ENCODE peak calls at places on chromosome 1, in four cellular contexts. One of them, this sample, is unnamed.

GRCh38 chr1:227315500-227316346 is 2.6 kb downstream of the CDC42BPA start:
- DNase-seq in cardiac muscle cell: peak
- DNase-seq in GM23248: peak
- DNase-seq in cerebellar cortex: peak
- DNase-seq in this sample: no peak

GRCh38 chr1:150561830-150562367 is 12.7 kb downstream of the ADAMTSL4 start:
- DNase-seq in cardiac muscle cell: peak
- DNase-seq in GM23248: peak
- DNase-seq in cerebellar cortex: peak
- DNase-seq in this sample: peak

GRCh38 chr1:53128401-53128800 is 14.0 kb downstream of the SLC1A7 start:
- DNase-seq in cardiac muscle cell: no peak
- DNase-seq in GM23248: no peak
- DNase-seq in cerebellar cortex: no peak
- DNase-seq in this sample: no peak

GRCh38 chr1:94776474-94776873 is 43.7 kb upstream of the SLC44A3 start:
- DNase-seq in cardiac muscle cell: no peak
- DNase-seq in GM23248: no peak
- DNase-seq in cerebellar cortex: no peak
- DNase-seq in this sample: no peak

GRCh38 chr1:223256034-223256433 is 107.9 kb downstream of the SUSD4 start:
- DNase-seq in cardiac muscle cell: no peak
- DNase-seq in GM23248: no peak
- DNase-seq in cerebellar cortex: no peak
- DNase-seq in this sample: no peak

GRCh38 chr1:45615885-45616284 is 8.0 kb downstream of the CCDC17 start:
- DNase-seq in cardiac muscle cell: no peak
- DNase-seq in GM23248: no peak
- DNase-seq in cerebellar cortex: no peak
- DNase-seq in this sample: no peak

GRCh38 chr1:60848583-60849188 is 233.7 kb upstream of the NFIA start:
- DNase-seq in cardiac muscle cell: peak
- DNase-seq in GM23248: peak
- DNase-seq in cerebellar cortex: no peak
- DNase-seq in this sample: no peak

GRCh38 chr1:29156543-29157268 is 25.0 kb downstream of the SRSF4 start:
- DNase-seq in cardiac muscle cell: peak
- DNase-seq in GM23248: no peak
- DNase-seq in cerebellar cortex: no peak
- DNase-seq in this sample: no peak

GRCh38 chr1:112264010-112264409 is 132.0 kb upstream of the CTTNBP2NL start:
- DNase-seq in cardiac muscle cell: peak
- DNase-seq in GM23248: no peak
- DNase-seq in cerebellar cortex: no peak
- DNase-seq in this sample: no peak

GRCh38 chr1:212512731-212513559 is 80.2 kb downstream of the NENF start:
- DNase-seq in cardiac muscle cell: no peak
- DNase-seq in GM23248: peak
- DNase-seq in cerebellar cortex: peak
- DNase-seq in this sample: no peak

GRCh38 chr1:28045777-28046176 is 42.6 kb downstream of the EYA3 start:
- DNase-seq in cardiac muscle cell: no peak
- DNase-seq in GM23248: peak
- DNase-seq in cerebellar cortex: no peak
- DNase-seq in this sample: no peak

GRCh38 chr1:11484321-11484655 is 5.3 kb downstream of the DISP3 start:
- DNase-seq in cardiac muscle cell: no peak
- DNase-seq in GM23248: no peak
- DNase-seq in cerebellar cortex: peak
- DNase-seq in this sample: no peak

GRCh38 chr1:153922076-153922837 is 515 bp downstream of the GATAD2B start:
- DNase-seq in cardiac muscle cell: no peak
- DNase-seq in GM23248: peak
- DNase-seq in cerebellar cortex: no peak
- DNase-seq in this sample: peak

GRCh38 chr1:37037675-37038074 is 3.4 kb upstream of the GRIK3 start:
- DNase-seq in cardiac muscle cell: no peak
- DNase-seq in GM23248: no peak
- DNase-seq in cerebellar cortex: peak
- DNase-seq in this sample: no peak

GRCh38 chr1:215344534-215344933 is 222.6 kb upstream of the KCTD3 start:
- DNase-seq in cardiac muscle cell: no peak
- DNase-seq in GM23248: no peak
- DNase-seq in cerebellar cortex: no peak
- DNase-seq in this sample: no peak

GRCh38 chr1:248904437-248905216 is 1.4 kb upstream of the PGBD2 start:
- DNase-seq in cardiac muscle cell: no peak
- DNase-seq in GM23248: no peak
- DNase-seq in cerebellar cortex: no peak
- DNase-seq in this sample: no peak

GRCh38 chr1:190551638-190552037 is 74.0 kb upstream of the BRINP3 start:
- DNase-seq in cardiac muscle cell: no peak
- DNase-seq in GM23248: no peak
- DNase-seq in cerebellar cortex: no peak
- DNase-seq in this sample: no peak

GRCh38 chr1:28172690-28173150 is 3.8 kb downstream of the PTAFR start:
- DNase-seq in cardiac muscle cell: peak
- DNase-seq in GM23248: no peak
- DNase-seq in cerebellar cortex: no peak
- DNase-seq in this sample: no peak